ENCODE peak calls at places on chromosome 3, in five cellular contexts. One of them, this sample, is unnamed.

GRCh38 chr3:99925584-99925983 is 107.9 kb downstream of the CMSS1 start:
- DNase-seq in C1 segment of cervical spinal cord: no peak
- DNase-seq in left colon: peak; percentile 30
- DNase-seq in NCI-H1436: no peak
- DNase-seq in foreskin fibroblast: peak; percentile 93
- DNase-seq in this sample: peak; percentile 51

GRCh38 chr3:179730508-179730907 is 77.7 kb downstream of the USP13 start:
- DNase-seq in C1 segment of cervical spinal cord: no peak
- DNase-seq in left colon: no peak
- DNase-seq in NCI-H1436: no peak
- DNase-seq in foreskin fibroblast: no peak
- DNase-seq in this sample: no peak

GRCh38 chr3:54777141-54777540 is 150.7 kb downstream of the LRTM1 start:
- DNase-seq in C1 segment of cervical spinal cord: no peak
- DNase-seq in left colon: no peak
- DNase-seq in NCI-H1436: no peak
- DNase-seq in foreskin fibroblast: no peak
- DNase-seq in this sample: no peak

GRCh38 chr3:69738291-69738690 is 973 bp upstream of the MITF start:
- DNase-seq in C1 segment of cervical spinal cord: no peak
- DNase-seq in left colon: no peak
- DNase-seq in NCI-H1436: no peak
- DNase-seq in foreskin fibroblast: peak; percentile 40
- DNase-seq in this sample: no peak

GRCh38 chr3:151016421-151016820 is 43.9 kb upstream of the CLRN1 start:
- DNase-seq in C1 segment of cervical spinal cord: no peak
- DNase-seq in left colon: no peak
- DNase-seq in NCI-H1436: no peak
- DNase-seq in foreskin fibroblast: peak; percentile 20
- DNase-seq in this sample: no peak

GRCh38 chr3:146817705-146818104 is 212.6 kb upstream of the PLSCR5 start:
- DNase-seq in C1 segment of cervical spinal cord: no peak
- DNase-seq in left colon: no peak
- DNase-seq in NCI-H1436: peak; percentile 8
- DNase-seq in foreskin fibroblast: peak; percentile 37
- DNase-seq in this sample: no peak

GRCh38 chr3:130915567-130916292 is 21.8 kb downstream of the ATP2C1 start:
- DNase-seq in C1 segment of cervical spinal cord: no peak
- DNase-seq in left colon: no peak
- DNase-seq in NCI-H1436: no peak
- DNase-seq in foreskin fibroblast: no peak
- DNase-seq in this sample: no peak

GRCh38 chr3:116112686-116113085 is 332.6 kb downstream of the LSAMP start:
- DNase-seq in C1 segment of cervical spinal cord: no peak
- DNase-seq in left colon: no peak
- DNase-seq in NCI-H1436: no peak
- DNase-seq in foreskin fibroblast: peak; percentile 11
- DNase-seq in this sample: no peak